ENCODE peak calls at places on chromosomes 5 and 9, in seven cellular contexts. J, C, D, T, N, Z and U are unnamed samples.

GRCh38 chr5:22998362-22998761 is 145.2 kb upstream of the CDH12 start:
- DNase-seq in N (no peak), Z (no peak), T (no peak), D (no peak), J (no peak), C (no peak), U (no peak)

GRCh38 chr9:133691659-133692363 is 46.3 kb downstream of the SARDH start:
- DNase-seq in C (no peak), T (peak; percentile 58), N (peak; percentile 27), D (no peak), Z (no peak), J (no peak), U (no peak)

GRCh38 chr9:87648606-87649005 is 77.3 kb upstream of the CTSL start:
- DNase-seq in C (no peak), N (no peak), T (no peak), Z (no peak), D (no peak), J (no peak), U (no peak)

GRCh38 chr5:171585981-171586380 is 166.5 kb downstream of the FGF18 start:
- DNase-seq in N (no peak), D (no peak), C (no peak), Z (no peak), J (no peak), T (no peak), U (no peak)

GRCh38 chr9:73714294-73714693 is 562.6 kb downstream of the ANXA1 start:
- DNase-seq in Z (peak; percentile 81), C (no peak), T (no peak), N (no peak), J (no peak), D (peak; percentile 58), U (no peak)

GRCh38 chr5:1226839-1227238 is 1.7 kb downstream of the SLC6A18 start:
- DNase-seq in N (no peak), T (no peak), D (no peak), Z (no peak), C (no peak), J (no peak), U (no peak)

GRCh38 chr9:127380479-127380878 is 16.5 kb upstream of the SLC2A8 start:
- DNase-seq in J (peak; percentile 26), Z (no peak), D (no peak), C (no peak), N (no peak), T (no peak), U (peak; percentile 31)

GRCh38 chr5:117743337-117743736 is 1168.7 kb upstream of the SEMA6A start:
- DNase-seq in D (no peak), J (no peak), N (no peak), T (no peak), Z (no peak), C (no peak), U (no peak)